ENCODE peak calls at places on chromosome 16, in nine cellular contexts. I is activated gamma-delta T cell; C is NCI-H146; T is activated naive CD4-positive, alpha-beta T cell; Y is pancreas; D is iris pigment epithelial cell; Z is HuH-7; K is stimulated activated CD4-positive, alpha-beta T cell treated with anti-CD3 and anti-CD28 coated beads, Interleukin-1b, Interleukin-23, amount 100 ng/mL, for 24 hours; Q is C1 segment of cervical spinal cord. H is an unnamed sample.

GRCh38 chr16:1108299-1109252 is 12.5 kb upstream of the C1QTNF8 start:
- DNase-seq in I (no peak), C (peak; percentile 19), T (no peak), Y (peak; percentile 90), D (no peak), Z (no peak), K (no peak), Q (peak; percentile 10), H (no peak)

GRCh38 chr16:2584742-2585650 is 47.2 kb downstream of the PDPK1 start:
- DNase-seq in I (no peak), C (no peak), T (no peak), Y (peak; percentile 38), D (peak; percentile 34), Z (no peak), K (no peak), Q (peak; percentile 67), H (peak; percentile 31)

GRCh38 chr16:84600343-84601229 is 17.3 kb downstream of the COTL1 start:
- DNase-seq in I (no peak), C (no peak), T (no peak), Y (no peak), D (peak; percentile 49), Z (no peak), K (no peak), Q (no peak), H (no peak)

GRCh38 chr16:77289331-77289809 is 90.2 kb downstream of the SYCE1L start:
- DNase-seq in I (no peak), C (no peak), T (no peak), Y (no peak), D (peak; percentile 84), Z (no peak), K (no peak), Q (no peak), H (no peak)

GRCh38 chr16:1981972-1982574 is 804 bp upstream of the NOXO1 start:
- DNase-seq in I (no peak), C (peak; percentile 49), T (no peak), Y (no peak), D (no peak), Z (no peak), K (no peak), Q (no peak), H (peak; percentile 55)

GRCh38 chr16:1450841-1451240 is 6.5 kb upstream of the CCDC154 start:
- DNase-seq in I (no peak), C (no peak), T (no peak), Y (no peak), D (no peak), Z (no peak), K (no peak), Q (no peak), H (no peak)

GRCh38 chr16:19265531-19265930 is 20.0 kb upstream of the CLEC19A start:
- DNase-seq in I (no peak), C (no peak), T (no peak), Y (no peak), D (no peak), Z (no peak), K (no peak), Q (no peak), H (no peak)

GRCh38 chr16:84165746-84166145 is 20.6 kb downstream of the DNAAF1 start:
- DNase-seq in I (no peak), C (no peak), T (no peak), Y (no peak), D (no peak), Z (no peak), K (no peak), Q (no peak), H (no peak)

GRCh38 chr16:66605177-66605999 is 884 bp downstream of the CMTM3 start:
- DNase-seq in I (peak; percentile 38), C (peak; percentile 54), T (no peak), Y (peak; percentile 71), D (peak; percentile 53), Z (peak; percentile 42), K (peak; percentile 35), Q (no peak), H (no peak)

GRCh38 chr16:67071476-67072048 is 38.2 kb upstream of the PHAF1 start:
- DNase-seq in I (no peak), C (no peak), T (no peak), Y (no peak), D (no peak), Z (no peak), K (no peak), Q (no peak), H (peak; percentile 56)

GRCh38 chr16:67857547-67858233 is 10.2 kb upstream of the CENPT start:
- DNase-seq in I (no peak), C (peak; percentile 75), T (no peak), Y (peak; percentile 63), D (peak; percentile 97), Z (no peak), K (no peak), Q (no peak), H (no peak)

GRCh38 chr16:86347090-86347489 is 163.2 kb upstream of the FOXF1 start:
- DNase-seq in I (no peak), C (no peak), T (no peak), Y (no peak), D (peak; percentile 9), Z (no peak), K (no peak), Q (no peak), H (no peak)

GRCh38 chr16:1422076-1422475 is 1.5 kb upstream of the UQCC4 start:
- DNase-seq in I (no peak), C (no peak), T (no peak), Y (no peak), D (no peak), Z (no peak), K (no peak), Q (no peak), H (no peak)

GRCh38 chr16:81996664-81997529 is 14.4 kb downstream of the SDR42E1 start:
- DNase-seq in I (no peak), C (no peak), T (no peak), Y (no peak), D (peak; percentile 73), Z (peak; percentile 45), K (no peak), Q (no peak), H (no peak)

GRCh38 chr16:4386452-4386813 is 14.8 kb downstream of the VASN start:
- DNase-seq in I (no peak), C (no peak), T (no peak), Y (no peak), D (no peak), Z (no peak), K (no peak), Q (no peak), H (no peak)

GRCh38 chr16:12800751-12801308 is 2.9 kb downstream of the CPPED1 start:
- DNase-seq in I (no peak), C (no peak), T (no peak), Y (no peak), D (peak; percentile 18), Z (no peak), K (no peak), Q (no peak), H (no peak)

GRCh38 chr16:66156538-66156937 is 210.0 kb upstream of the CDH5 start:
- DNase-seq in I (no peak), C (no peak), T (no peak), Y (no peak), D (no peak), Z (no peak), K (no peak), Q (no peak), H (no peak)

GRCh38 chr16:69848635-69849545 is 86.8 kb downstream of the WWP2 start:
- DNase-seq in I (no peak), C (no peak), T (no peak), Y (peak; percentile 74), D (peak; percentile 67), Z (no peak), K (no peak), Q (peak; percentile 78), H (peak; percentile 65)

GRCh38 chr16:49776085-49776501 is 79.8 kb downstream of the ZNF423 start:
- DNase-seq in I (no peak), C (no peak), T (no peak), Y (no peak), D (no peak), Z (no peak), K (no peak), Q (no peak), H (peak; percentile 33)

GRCh38 chr16:22948603-22949368 is 134.8 kb downstream of the HS3ST2 start:
- DNase-seq in I (no peak), C (peak; percentile 23), T (no peak), Y (peak; percentile 81), D (peak; percentile 53), Z (peak; percentile 74), K (peak; percentile 43), Q (no peak), H (peak; percentile 31)

GRCh38 chr16:88907768-88908167 is 41.3 kb upstream of the PABPN1L start:
- DNase-seq in I (no peak), C (no peak), T (no peak), Y (no peak), D (peak; percentile 54), Z (no peak), K (no peak), Q (no peak), H (no peak)

GRCh38 chr16:87968541-87968940 is 17.3 kb downstream of the BANP start:
- DNase-seq in I (no peak), C (no peak), T (no peak), Y (no peak), D (peak; percentile 79), Z (no peak), K (no peak), Q (no peak), H (no peak)

GRCh38 chr16:2180962-2181923 is 15.2 kb downstream of the CASKIN1 start:
- DNase-seq in I (no peak), C (no peak), T (no peak), Y (no peak), D (no peak), Z (no peak), K (no peak), Q (no peak), H (no peak)

GRCh38 chr16:54934536-54935410 is 4.1 kb downstream of the IRX5 start:
- DNase-seq in I (no peak), C (no peak), T (no peak), Y (no peak), D (no peak), Z (no peak), K (no peak), Q (no peak), H (no peak)

GRCh38 chr16:88274847-88275246 is 107.9 kb upstream of the ZNF469 start:
- DNase-seq in I (no peak), C (no peak), T (no peak), Y (peak; percentile 11), D (no peak), Z (no peak), K (no peak), Q (no peak), H (no peak)

GRCh38 chr16:49653577-49653976 is 202.3 kb downstream of the ZNF423 start:
- DNase-seq in I (no peak), C (no peak), T (no peak), Y (no peak), D (no peak), Z (no peak), K (no peak), Q (no peak), H (no peak)

GRCh38 chr16:1012722-1013592 is 31.4 kb downstream of the SOX8 start:
- DNase-seq in I (no peak), C (no peak), T (no peak), Y (no peak), D (no peak), Z (no peak), K (no peak), Q (no peak), H (no peak)

H was measured in globus pallidus.